ENCODE peak calls at places on chromosome 5, in four cellular contexts. C is HepG2, R is GM12878, H is H1. Z is an unnamed sample. For H3K4me1, the result is how much of the 10 kb centered on the place peaks cover.

GRCh38 chr5:94808497-94808896 is 190.0 kb downstream of the SLF1 start:
- DNase-seq in C (no peak), H (no peak), R (no peak), Z (no peak)

GRCh38 chr5:38871790-38872551 is 26.2 kb downstream of the OSMR start:
- DNase-seq in H (no peak), C (peak), R (no peak), Z (no peak)

GRCh38 chr5:57802131-57802530 is 319.5 kb upstream of the ACTBL2 start:
- DNase-seq in R (no peak), H (no peak), C (no peak), Z (no peak)

GRCh38 chr5:120866997-120867396 is 402.9 kb downstream of the PRR16 start:
- DNase-seq in R (no peak), C (no peak), H (no peak), Z (no peak)

GRCh38 chr5:14178671-14179211 is 35.6 kb downstream of the TRIO start:
- DNase-seq in C (no peak), H (peak), R (no peak), Z (no peak)

GRCh38 chr5:67163863-67164595 is 32.6 kb downstream of the CD180 start:
- DNase-seq in C (no peak), H (no peak), R (no peak), Z (no peak)

GRCh38 chr5:66440202-66440680 is 156.0 kb upstream of the MAST4 start:
- DNase-seq in R (no peak), C (no peak), H (no peak), Z (no peak)

GRCh38 chr5:68046445-68046844 is 169.1 kb upstream of the PIK3R1 start:
- DNase-seq in R (no peak), H (no peak), C (peak), Z (no peak)

GRCh38 chr5:112685929-112686328 is 51.8 kb upstream of the APC start:
- DNase-seq in H (no peak), R (no peak), C (no peak), Z (no peak)

GRCh38 chr5:88687253-88687955 is 195.6 kb downstream of the MEF2C start:
- DNase-seq in H (no peak), R (no peak), C (no peak), Z (no peak)

GRCh38 chr5:32512916-32513315 is 68.4 kb upstream of the ZFR start:
- DNase-seq in C (no peak), H (no peak), R (no peak), Z (no peak)

GRCh38 chr5:116664988-116665387 is 90.4 kb upstream of the SEMA6A start:
- DNase-seq in C (no peak), H (no peak), R (no peak), Z (no peak)

GRCh38 chr5:14488697-14489096 is 92.9 kb upstream of the OTULINL start:
- DNase-seq in R (no peak), C (no peak), H (no peak), Z (no peak)

GRCh38 chr5:75612211-75612579 is 942 bp downstream of the ANKDD1B start:
- DNase-seq in R (no peak), C (no peak), H (no peak), Z (no peak)

GRCh38 chr5:103569313-103570060 is 6.9 kb upstream of the NUDT12 start:
- DNase-seq in R (no peak), C (no peak), H (no peak), Z (no peak)

GRCh38 chr5:101932599-101932998 is 363.5 kb downstream of the SLCO4C1 start:
- DNase-seq in C (peak), H (no peak), R (no peak), Z (no peak)

GRCh38 chr5:150801117-150801927 is 22.8 kb downstream of the SMIM3 start:
- DNase-seq in R (no peak), H (no peak), C (peak), Z (peak)

GRCh38 chr5:93890657-93891056 is 149.3 kb upstream of the POU5F2 start:
- DNase-seq in R (no peak), H (no peak), C (no peak), Z (no peak)

GRCh38 chr5:180140627-180141006 is 68.4 kb downstream of the RASGEF1C start:
- DNase-seq in C (no peak), R (no peak), H (no peak), Z (no peak)

GRCh38 chr5:95928724-95929253 is 32.9 kb downstream of the ELL2 start:
- DNase-seq in R (no peak), H (no peak), C (no peak), Z (no peak)

GRCh38 chr5:80255425-80255751 is 460 bp downstream of the SERINC5 start:
- DNase-seq in R (no peak), H (no peak), C (no peak), Z (no peak)

GRCh38 chr5:96924016-96924443 is 11.8 kb upstream of the LNPEP start:
- DNase-seq in H (no peak), R (no peak), C (no peak), Z (no peak)

DNA sequence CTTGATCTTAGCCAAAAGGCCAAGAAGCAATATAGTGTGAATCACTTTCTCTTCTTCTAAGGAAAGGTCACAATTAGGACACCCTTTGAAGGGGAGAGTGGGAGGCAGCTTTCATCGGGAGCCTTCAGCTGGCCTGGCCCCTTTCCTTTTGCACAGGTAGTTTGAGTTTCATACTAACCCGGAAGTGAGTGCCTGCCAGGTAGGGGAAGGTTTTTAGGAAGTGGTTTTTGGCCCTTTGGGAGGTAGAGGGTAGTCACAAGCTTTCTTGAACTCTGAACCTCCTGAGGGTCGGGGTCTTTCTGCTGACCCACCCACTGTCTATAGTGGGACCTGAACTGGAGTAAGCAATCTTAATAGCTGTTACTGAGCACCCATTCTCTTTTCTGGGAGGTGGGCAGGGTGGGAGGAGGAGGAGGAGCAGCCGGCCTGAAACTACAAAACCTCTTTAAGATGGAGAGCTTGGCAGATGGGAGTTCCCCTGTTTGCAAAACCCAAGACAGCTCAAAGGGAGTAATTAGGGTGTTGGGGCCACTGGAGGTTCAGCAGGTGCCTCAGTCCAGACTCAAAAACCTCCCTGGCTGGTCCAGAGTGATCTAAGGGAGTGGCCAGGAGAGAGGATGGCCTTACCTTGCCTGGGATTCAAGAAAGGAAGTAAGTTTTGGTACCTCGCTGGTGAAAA is 6.0 kb downstream of the LARP1 start:
- DNase-seq in H (no peak), R (no peak), C (no peak), Z (no peak)
- H3K4me1 ChIP-seq in H (under half), R (under half), C (half or more), Z (under half)

DNA sequence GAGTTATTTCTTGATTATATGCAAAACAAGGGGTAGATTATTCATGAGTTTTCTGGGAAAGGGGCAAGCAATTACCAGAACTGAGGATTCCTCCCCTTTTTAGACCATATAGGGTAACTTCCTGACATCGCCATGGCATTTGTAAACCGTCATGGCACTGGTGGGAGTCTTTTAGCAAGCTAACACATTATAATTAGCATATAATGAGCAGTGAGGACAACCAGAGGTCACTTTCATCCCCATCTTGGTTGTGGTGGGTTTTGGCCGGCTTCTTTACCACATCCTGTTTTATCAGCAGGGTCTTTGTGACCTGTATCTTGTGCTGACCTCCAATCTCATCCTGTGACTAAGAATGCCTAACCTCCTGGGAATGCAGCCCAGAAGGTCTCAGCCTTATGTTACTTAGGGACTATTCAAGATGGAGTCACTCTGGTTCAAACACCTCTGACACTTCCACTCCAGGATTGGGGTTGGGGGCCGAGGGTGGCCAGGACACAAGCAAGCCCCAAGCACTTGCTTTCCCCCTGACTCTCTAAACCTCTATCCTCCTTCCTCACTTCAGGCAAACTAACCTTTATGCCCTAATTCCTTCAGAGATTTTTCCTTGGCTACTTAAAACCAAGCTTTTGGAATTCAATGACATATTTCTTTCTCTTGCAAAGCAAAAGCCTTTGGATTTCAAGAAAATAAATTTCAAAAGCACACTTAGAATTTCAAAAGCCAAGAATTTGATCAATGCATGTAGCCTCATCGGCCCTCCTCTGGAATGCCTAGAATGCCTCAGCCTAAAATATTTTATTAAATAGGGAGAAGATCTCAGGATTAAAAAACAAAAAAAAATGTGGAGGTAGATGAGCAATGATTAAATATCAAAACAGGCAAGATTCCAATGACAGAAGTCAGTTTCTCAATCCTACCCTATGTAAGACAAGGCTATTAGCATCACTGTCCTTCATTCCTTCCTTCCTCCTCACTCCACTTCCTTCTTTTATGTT is 168.7 kb downstream of the CDH6 start:
- DNase-seq in C (no peak), H (peak), R (no peak), Z (no peak)
- TF ChIP-seq SUZ12 in C (no peak), H (no peak), R (no peak), Z (no peak)

DNA sequence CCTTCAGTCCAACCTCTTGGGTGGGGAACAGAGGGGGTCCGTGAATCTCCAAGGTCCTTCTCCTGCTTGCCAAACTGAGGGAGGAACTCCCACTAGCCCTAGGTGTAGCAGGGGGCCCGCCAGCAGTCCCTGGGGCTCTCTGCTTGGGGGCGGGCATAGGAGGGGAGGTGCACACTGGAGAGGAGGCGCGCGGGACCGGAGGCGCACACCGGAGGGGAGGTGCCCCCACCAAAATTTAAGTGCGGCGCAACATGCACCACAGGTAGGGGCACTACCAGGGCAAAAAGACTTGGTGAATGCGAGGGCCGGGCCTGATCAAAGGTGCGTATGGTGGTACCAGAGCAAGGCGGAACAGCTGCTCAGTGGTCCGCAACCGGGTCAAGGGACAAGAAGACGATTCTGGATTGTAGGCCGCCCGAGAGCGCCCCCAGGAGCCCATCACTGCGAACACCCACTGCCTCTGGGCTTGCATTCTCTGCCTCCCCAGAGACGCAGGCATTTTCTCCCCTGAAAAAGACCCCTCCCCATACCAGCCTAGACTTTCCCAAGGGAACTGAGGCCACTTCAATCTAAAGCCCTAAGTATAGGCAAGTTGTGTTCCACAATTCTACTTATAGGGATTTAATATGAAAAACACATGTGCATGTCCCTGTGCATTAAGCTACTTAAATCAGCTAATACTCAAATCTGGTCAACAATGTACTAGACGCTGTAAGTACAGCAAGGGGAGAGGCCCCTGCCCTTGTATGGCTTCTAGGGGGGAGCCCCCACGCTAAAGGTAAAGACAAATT is 50.6 kb downstream of the TGFBI start:
- DNase-seq in H (no peak), R (no peak), C (no peak), Z (no peak)
- H3K4me1 ChIP-seq in H (under half), R (under half), C (under half), Z (under half)

GRCh38 chr5:115472601-115473000 is 72.0 kb downstream of the FEM1C start:
- DNase-seq in C (no peak), H (no peak), R (no peak), Z (no peak)
- TF ChIP-seq SUZ12 in C (no peak), H (no peak), R (no peak), Z (no peak)

DNA sequence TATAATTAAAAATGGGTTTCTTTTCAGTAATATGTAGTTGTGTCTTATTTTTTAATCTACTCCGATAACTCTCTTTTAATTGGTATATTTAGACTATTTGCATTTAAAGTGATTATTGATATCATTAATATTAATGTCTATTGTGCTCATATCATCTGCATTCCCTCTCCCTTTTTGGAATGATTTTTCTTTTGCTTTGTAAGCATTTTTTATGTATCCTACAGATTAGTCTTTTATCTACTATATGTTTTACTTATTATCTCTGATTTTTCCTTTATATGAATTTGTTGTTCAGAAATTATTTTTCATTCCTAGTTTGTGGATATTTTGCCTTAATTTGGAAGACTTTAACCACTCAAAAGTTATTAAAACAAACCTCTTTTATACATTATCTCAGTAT is 34.0 kb downstream of the NDUFS4 start:
- DNase-seq in C (no peak), R (no peak), H (no peak), Z (no peak)
- H3K4me1 ChIP-seq in C (under half), R (under half), H (under half), Z (under half)

DNA sequence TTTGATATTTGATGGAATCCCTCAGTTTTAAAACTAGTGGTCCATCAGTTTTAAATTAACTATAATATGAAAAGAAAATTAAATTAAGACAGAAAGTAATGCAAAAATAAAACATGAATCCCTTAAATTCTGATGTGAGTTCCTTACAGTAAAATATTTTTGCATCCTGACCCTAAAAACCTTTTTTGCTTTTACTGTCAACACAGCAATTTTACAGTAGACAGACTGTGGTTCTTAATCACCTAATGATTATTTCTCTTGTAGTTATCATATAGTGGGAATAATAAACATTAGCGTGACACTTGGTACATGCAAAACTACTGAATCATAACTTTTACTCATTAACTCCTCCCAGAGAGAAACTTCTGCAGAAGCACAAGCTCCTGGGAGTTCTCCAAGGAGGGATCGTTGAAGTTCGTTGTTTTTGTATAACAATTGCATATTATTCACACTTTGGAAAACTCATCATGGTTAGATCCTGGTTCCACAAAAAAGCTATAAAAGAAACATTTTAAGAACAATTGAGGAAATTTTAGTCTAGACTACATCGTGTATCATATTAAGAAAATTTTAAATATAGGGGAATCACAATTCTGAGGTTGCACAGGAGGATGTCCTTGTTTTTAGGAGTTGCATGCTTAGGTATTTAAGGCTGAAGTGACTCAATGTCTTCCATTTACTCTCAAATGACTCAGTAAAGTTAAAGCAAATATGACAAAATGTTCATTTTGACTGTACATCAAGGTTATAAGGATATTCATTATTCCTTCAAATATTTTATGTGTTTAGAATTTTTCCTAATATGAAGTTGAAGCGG is 88.2 kb upstream of the NIPAL4 start:
- DNase-seq in R (no peak), C (no peak), H (no peak), Z (no peak)
- TF ChIP-seq SUZ12 in R (no peak), C (no peak), H (no peak), Z (no peak)

GRCh38 chr5:6943197-6943596 is 230.0 kb downstream of the TENT4A start:
- DNase-seq in C (peak), R (no peak), H (no peak), Z (no peak)
- H3K4me1 ChIP-seq in C (under half), R (under half), H (under half), Z (under half)

DNA sequence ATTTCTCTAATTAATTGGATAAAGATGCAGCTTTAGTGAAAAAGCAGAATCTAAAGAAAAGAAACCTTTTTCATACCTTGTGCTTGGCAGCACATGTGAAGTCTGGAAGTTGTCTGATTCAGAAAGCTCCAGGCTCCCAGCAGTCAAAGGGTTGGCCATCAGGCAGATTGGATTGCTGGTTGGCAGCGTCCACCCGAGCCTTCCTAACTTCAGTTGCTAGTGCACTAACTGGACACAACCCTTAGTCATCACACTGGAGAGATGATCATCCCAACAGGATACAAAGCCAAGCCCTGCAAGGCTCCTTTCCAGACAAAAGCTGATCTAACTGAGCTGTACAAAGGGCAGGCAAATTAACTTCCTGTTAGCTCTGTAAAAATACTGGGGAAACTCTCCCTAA is 185.5 kb downstream of the SNX18 start:
- DNase-seq in H (no peak), R (no peak), C (no peak), Z (no peak)
- TF ChIP-seq SUZ12 in H (no peak), R (no peak), C (no peak), Z (no peak)

DNA sequence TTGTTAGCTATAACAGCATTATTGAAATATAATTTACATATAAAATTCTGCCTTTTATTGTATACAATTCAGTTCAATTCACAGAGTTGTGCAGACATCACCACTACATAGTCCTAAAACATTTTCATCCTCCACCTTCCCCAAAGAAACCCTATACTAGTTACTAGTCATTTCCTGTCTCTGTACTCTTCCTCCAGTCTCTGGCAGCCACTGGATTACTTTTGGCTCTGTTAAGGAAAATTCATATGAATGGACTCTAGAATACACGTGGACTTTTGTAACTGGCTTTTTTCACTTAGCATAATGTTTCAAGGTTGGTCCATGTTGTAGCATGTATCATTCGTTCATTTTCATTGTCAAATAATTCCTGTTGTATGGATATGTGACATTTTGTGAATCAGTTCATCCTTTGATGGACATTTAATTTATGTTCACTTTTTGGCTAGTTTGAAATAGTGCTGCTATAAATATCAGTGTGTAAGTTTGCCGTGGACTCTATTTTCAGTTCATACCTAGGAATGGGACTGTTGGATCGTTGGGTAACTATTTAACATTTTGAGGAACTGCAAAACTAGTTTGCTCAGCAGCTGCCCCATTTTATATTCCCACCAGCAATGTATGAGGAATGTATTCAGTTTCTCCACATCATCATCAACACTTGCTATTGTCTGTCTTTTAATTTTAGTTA is 9.7 kb downstream of the ICE1 start:
- DNase-seq in H (no peak), C (no peak), R (no peak), Z (no peak)
- H3K4me1 ChIP-seq in H (under half), C (under half), R (under half), Z (under half)

DNA sequence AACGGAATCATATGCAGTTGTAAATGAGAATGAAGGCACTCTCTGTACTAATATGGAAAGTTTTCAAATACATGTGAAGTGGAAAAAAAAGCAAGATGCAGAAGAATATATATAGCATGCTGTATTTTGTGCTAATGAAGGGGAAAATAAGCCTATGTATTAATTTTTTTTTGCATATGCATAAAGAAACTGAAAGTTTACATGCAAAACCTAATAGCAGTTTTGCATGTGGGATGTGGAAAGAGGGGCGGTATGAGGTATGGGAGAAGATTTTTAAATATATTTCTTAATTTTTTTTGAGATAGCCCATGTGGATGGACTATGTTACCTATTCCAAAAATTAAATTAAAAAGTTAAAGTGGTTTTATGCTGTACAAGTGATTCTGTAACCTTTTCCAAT is 83.7 kb upstream of the IL12B start:
- DNase-seq in R (no peak), H (no peak), C (no peak), Z (no peak)
- TF ChIP-seq SUZ12 in R (no peak), H (no peak), C (no peak), Z (no peak)

Z was measured in NT2/D1.